ENCODE peak calls at places on chromosomes 12 and 14, in five cellular contexts. K is SW480, Y is fibroblast of mammary gland, S is SK-N-SH, J is GM23248. U is an unnamed sample.

GRCh38 chr14:79916281-79916680 is 295.0 kb downstream of the DIO2 start:
- DNase-seq in K (no peak), Y (no peak), S (no peak), J (no peak), U (no peak)

GRCh38 chr12:123773375-123773774 is 11.3 kb downstream of the DNAH10 start:
- DNase-seq in K (no peak), Y (no peak), S (no peak), J (no peak), U (no peak)

GRCh38 chr14:73238262-73238852 is 1.1 kb downstream of the PAPLN start:
- DNase-seq in K (peak), Y (peak), S (no peak), J (peak), U (peak)

GRCh38 chr14:61889914-61890351 is 127.7 kb downstream of the SNAPC1 start:
- DNase-seq in K (no peak), Y (no peak), S (no peak), J (no peak), U (no peak)

GRCh38 chr14:81400852-81401251 is 728 bp upstream of the STON2 start:
- DNase-seq in K (peak), Y (peak), S (no peak), J (peak), U (peak)

GRCh38 chr14:79412822-79413221 is 798.5 kb downstream of the DIO2 start:
- DNase-seq in K (no peak), Y (no peak), S (no peak), J (no peak), U (no peak)

GRCh38 chr14:97177635-97178034 is 380.5 kb downstream of the VRK1 start:
- DNase-seq in K (no peak), Y (peak), S (no peak), J (peak), U (no peak)

GRCh38 chr14:104217486-104218360 is 79.3 kb downstream of the KIF26A start:
- DNase-seq in K (no peak), Y (no peak), S (no peak), J (no peak), U (no peak)

U was measured in hepatocyte.